ENCODE peak calls at places on chromosomes 6 and 20, in five cellular contexts. One of them, this sample, is unnamed.
A peak's percentile ranks its signal among the peaks of the same experiment; 100 is the strongest.

GRCh38 chr20:6502219-6502618 is 265.3 kb upstream of the BMP2 start:
- DNase-seq in OCI-M1: no peak
- DNase-seq in NCI-H1694 treated with DMSO at 0.1 percent for 48 hours: no peak
- DNase-seq in Right ventricle myocardium superior: no peak
- DNase-seq in HS-5: no peak
- DNase-seq in this sample: no peak

GRCh38 chr6:118776607-118777549 is 117.1 kb upstream of the ASF1A start:
- DNase-seq in HS-5: peak; percentile 41
- DNase-seq in NCI-H1694 treated with DMSO at 0.1 percent for 48 hours: peak; percentile 67
- DNase-seq in Right ventricle myocardium superior: peak; percentile 49
- DNase-seq in OCI-M1: peak; percentile 85
- DNase-seq in this sample: peak; percentile 67

GRCh38 chr6:148840256-148840655 is 93.4 kb downstream of the UST start:
- DNase-seq in NCI-H1694 treated with DMSO at 0.1 percent for 48 hours: no peak
- DNase-seq in OCI-M1: no peak
- DNase-seq in HS-5: no peak
- DNase-seq in Right ventricle myocardium superior: no peak
- DNase-seq in this sample: no peak

GRCh38 chr20:34475979-34476736 is 40.1 kb upstream of the DYNLRB1 start:
- DNase-seq in HS-5: no peak
- DNase-seq in NCI-H1694 treated with DMSO at 0.1 percent for 48 hours: no peak
- DNase-seq in Right ventricle myocardium superior: peak; percentile 70
- DNase-seq in OCI-M1: peak; percentile 82
- DNase-seq in this sample: no peak

GRCh38 chr20:50317644-50318043 is 127.0 kb downstream of the CEBPB start:
- DNase-seq in HS-5: no peak
- DNase-seq in Right ventricle myocardium superior: no peak
- DNase-seq in OCI-M1: no peak
- DNase-seq in NCI-H1694 treated with DMSO at 0.1 percent for 48 hours: no peak
- DNase-seq in this sample: no peak

GRCh38 chr6:96022225-96022624 is 6.5 kb downstream of the FUT9 start:
- DNase-seq in NCI-H1694 treated with DMSO at 0.1 percent for 48 hours: no peak
- DNase-seq in HS-5: no peak
- DNase-seq in OCI-M1: no peak
- DNase-seq in Right ventricle myocardium superior: no peak
- DNase-seq in this sample: no peak

GRCh38 chr20:38692436-38693411 is 31.6 kb upstream of the SLC32A1 start:
- DNase-seq in Right ventricle myocardium superior: peak; percentile 52
- DNase-seq in NCI-H1694 treated with DMSO at 0.1 percent for 48 hours: no peak
- DNase-seq in OCI-M1: peak; percentile 89
- DNase-seq in HS-5: peak; percentile 14
- DNase-seq in this sample: peak; percentile 68

GRCh38 chr6:15268130-15268908 is 22.4 kb downstream of the JARID2 start:
- DNase-seq in Right ventricle myocardium superior: no peak
- DNase-seq in HS-5: no peak
- DNase-seq in NCI-H1694 treated with DMSO at 0.1 percent for 48 hours: no peak
- DNase-seq in OCI-M1: no peak
- DNase-seq in this sample: no peak

GRCh38 chr6:22819209-22819608 is 249.8 kb downstream of the HDGFL1 start:
- DNase-seq in OCI-M1: no peak
- DNase-seq in Right ventricle myocardium superior: no peak
- DNase-seq in HS-5: no peak
- DNase-seq in NCI-H1694 treated with DMSO at 0.1 percent for 48 hours: no peak
- DNase-seq in this sample: no peak

GRCh38 chr6:49151461-49151860 is 311.6 kb downstream of the MMUT start:
- DNase-seq in Right ventricle myocardium superior: no peak
- DNase-seq in OCI-M1: no peak
- DNase-seq in HS-5: no peak
- DNase-seq in NCI-H1694 treated with DMSO at 0.1 percent for 48 hours: no peak
- DNase-seq in this sample: no peak

GRCh38 chr6:5031150-5031549 is 27.3 kb upstream of the RPP40 start:
- DNase-seq in HS-5: no peak
- DNase-seq in OCI-M1: no peak
- DNase-seq in NCI-H1694 treated with DMSO at 0.1 percent for 48 hours: no peak
- DNase-seq in Right ventricle myocardium superior: no peak
- DNase-seq in this sample: peak; percentile 47

GRCh38 chr20:17898548-17898994 is 70.0 kb downstream of the SNX5 start:
- DNase-seq in NCI-H1694 treated with DMSO at 0.1 percent for 48 hours: peak; percentile 8
- DNase-seq in HS-5: no peak
- DNase-seq in Right ventricle myocardium superior: peak; percentile 70
- DNase-seq in OCI-M1: peak; percentile 71
- DNase-seq in this sample: peak; percentile 67

GRCh38 chr6:30894381-30894780 is 10.1 kb downstream of the DDR1 start:
- DNase-seq in NCI-H1694 treated with DMSO at 0.1 percent for 48 hours: no peak
- DNase-seq in HS-5: no peak
- DNase-seq in Right ventricle myocardium superior: no peak
- DNase-seq in OCI-M1: no peak
- DNase-seq in this sample: no peak

GRCh38 chr20:24762791-24763350 is 186.2 kb upstream of the CST7 start:
- DNase-seq in HS-5: no peak
- DNase-seq in OCI-M1: no peak
- DNase-seq in Right ventricle myocardium superior: no peak
- DNase-seq in NCI-H1694 treated with DMSO at 0.1 percent for 48 hours: no peak
- DNase-seq in this sample: no peak

GRCh38 chr6:46882622-46883021 is 39.1 kb downstream of the ADGRF5 start:
- DNase-seq in HS-5: no peak
- DNase-seq in Right ventricle myocardium superior: no peak
- DNase-seq in OCI-M1: no peak
- DNase-seq in NCI-H1694 treated with DMSO at 0.1 percent for 48 hours: no peak
- DNase-seq in this sample: no peak

GRCh38 chr6:138258991-138259390 is 40.7 kb upstream of the PBOV1 start:
- DNase-seq in OCI-M1: no peak
- DNase-seq in Right ventricle myocardium superior: no peak
- DNase-seq in HS-5: no peak
- DNase-seq in NCI-H1694 treated with DMSO at 0.1 percent for 48 hours: no peak
- DNase-seq in this sample: no peak

GRCh38 chr6:165663283-165663735 is 268 bp upstream of the PDE10A start:
- DNase-seq in NCI-H1694 treated with DMSO at 0.1 percent for 48 hours: no peak
- DNase-seq in Right ventricle myocardium superior: peak; percentile 82
- DNase-seq in HS-5: no peak
- DNase-seq in OCI-M1: no peak
- DNase-seq in this sample: no peak

GRCh38 chr20:59455392-59456341 is 148.7 kb upstream of the PHACTR3 start:
- DNase-seq in HS-5: no peak
- DNase-seq in NCI-H1694 treated with DMSO at 0.1 percent for 48 hours: no peak
- DNase-seq in Right ventricle myocardium superior: peak; percentile 69
- DNase-seq in OCI-M1: peak; percentile 9
- DNase-seq in this sample: peak; percentile 30

GRCh38 chr20:46060301-46060881 is 29.4 kb downstream of the NCOA5 start:
- DNase-seq in NCI-H1694 treated with DMSO at 0.1 percent for 48 hours: no peak
- DNase-seq in HS-5: no peak
- DNase-seq in OCI-M1: peak; percentile 55
- DNase-seq in Right ventricle myocardium superior: no peak
- DNase-seq in this sample: peak; percentile 89

GRCh38 chr6:80234411-80234810 is 127.9 kb downstream of the BCKDHB start:
- DNase-seq in Right ventricle myocardium superior: no peak
- DNase-seq in OCI-M1: no peak
- DNase-seq in NCI-H1694 treated with DMSO at 0.1 percent for 48 hours: no peak
- DNase-seq in HS-5: no peak
- DNase-seq in this sample: no peak

GRCh38 chr6:46078294-46078693 is 51.5 kb upstream of the ENPP4 start:
- DNase-seq in NCI-H1694 treated with DMSO at 0.1 percent for 48 hours: no peak
- DNase-seq in Right ventricle myocardium superior: no peak
- DNase-seq in HS-5: no peak
- DNase-seq in OCI-M1: no peak
- DNase-seq in this sample: no peak

GRCh38 chr6:166542580-166542912 is 43.9 kb downstream of the RAMACL start:
- DNase-seq in HS-5: no peak
- DNase-seq in OCI-M1: no peak
- DNase-seq in Right ventricle myocardium superior: no peak
- DNase-seq in NCI-H1694 treated with DMSO at 0.1 percent for 48 hours: no peak
- DNase-seq in this sample: no peak

GRCh38 chr6:107711412-107711811 is 112.7 kb downstream of the SCML4 start:
- DNase-seq in OCI-M1: no peak
- DNase-seq in NCI-H1694 treated with DMSO at 0.1 percent for 48 hours: no peak
- DNase-seq in Right ventricle myocardium superior: no peak
- DNase-seq in HS-5: no peak
- DNase-seq in this sample: no peak

GRCh38 chr6:76439811-76440210 is 367.3 kb upstream of the IMPG1 start:
- DNase-seq in Right ventricle myocardium superior: no peak
- DNase-seq in HS-5: no peak
- DNase-seq in NCI-H1694 treated with DMSO at 0.1 percent for 48 hours: no peak
- DNase-seq in OCI-M1: no peak
- DNase-seq in this sample: no peak

GRCh38 chr20:44979090-44979621 is 12.8 kb downstream of the STK4 start:
- DNase-seq in Right ventricle myocardium superior: no peak
- DNase-seq in OCI-M1: peak; percentile 95
- DNase-seq in NCI-H1694 treated with DMSO at 0.1 percent for 48 hours: no peak
- DNase-seq in HS-5: no peak
- DNase-seq in this sample: peak; percentile 92

GRCh38 chr6:48834706-48835105 is 628.3 kb downstream of the MMUT start:
- DNase-seq in HS-5: no peak
- DNase-seq in NCI-H1694 treated with DMSO at 0.1 percent for 48 hours: no peak
- DNase-seq in Right ventricle myocardium superior: no peak
- DNase-seq in OCI-M1: no peak
- DNase-seq in this sample: no peak

GRCh38 chr6:70281923-70282902 is 20.7 kb downstream of the COL9A1 start:
- DNase-seq in NCI-H1694 treated with DMSO at 0.1 percent for 48 hours: no peak
- DNase-seq in HS-5: no peak
- DNase-seq in OCI-M1: peak; percentile 25
- DNase-seq in Right ventricle myocardium superior: peak; percentile 56
- DNase-seq in this sample: no peak

GRCh38 chr6:50849016-50849748 is 30.5 kb downstream of the TFAP2B start:
- DNase-seq in OCI-M1: no peak
- DNase-seq in Right ventricle myocardium superior: no peak
- DNase-seq in NCI-H1694 treated with DMSO at 0.1 percent for 48 hours: no peak
- DNase-seq in HS-5: no peak
- DNase-seq in this sample: no peak

GRCh38 chr6:14784596-14785360 is 461.1 kb upstream of the JARID2 start:
- DNase-seq in HS-5: no peak
- DNase-seq in OCI-M1: no peak
- DNase-seq in NCI-H1694 treated with DMSO at 0.1 percent for 48 hours: no peak
- DNase-seq in Right ventricle myocardium superior: no peak
- DNase-seq in this sample: no peak

GRCh38 chr6:70985151-70985550 is 28.3 kb upstream of the B3GAT2 start:
- DNase-seq in NCI-H1694 treated with DMSO at 0.1 percent for 48 hours: no peak
- DNase-seq in OCI-M1: peak; percentile 45
- DNase-seq in Right ventricle myocardium superior: no peak
- DNase-seq in HS-5: no peak
- DNase-seq in this sample: peak; percentile 47

GRCh38 chr6:121443953-121444590 is 8.6 kb downstream of the GJA1 start:
- DNase-seq in NCI-H1694 treated with DMSO at 0.1 percent for 48 hours: no peak
- DNase-seq in OCI-M1: peak; percentile 71
- DNase-seq in HS-5: no peak
- DNase-seq in Right ventricle myocardium superior: no peak
- DNase-seq in this sample: peak; percentile 65

GRCh38 chr20:35344354-35344837 is 52.2 kb upstream of the FAM83C start:
- DNase-seq in Right ventricle myocardium superior: peak; percentile 79
- DNase-seq in NCI-H1694 treated with DMSO at 0.1 percent for 48 hours: no peak
- DNase-seq in HS-5: peak; percentile 91
- DNase-seq in OCI-M1: peak; percentile 93
- DNase-seq in this sample: peak; percentile 71

GRCh38 chr6:37669306-37669705 is 28.4 kb downstream of the MDGA1 start:
- DNase-seq in OCI-M1: no peak
- DNase-seq in Right ventricle myocardium superior: no peak
- DNase-seq in HS-5: no peak
- DNase-seq in NCI-H1694 treated with DMSO at 0.1 percent for 48 hours: no peak
- DNase-seq in this sample: no peak

GRCh38 chr6:7991992-7992815 is 72.0 kb downstream of the BLOC1S5 start:
- DNase-seq in OCI-M1: peak; percentile 86
- DNase-seq in Right ventricle myocardium superior: peak; percentile 46
- DNase-seq in NCI-H1694 treated with DMSO at 0.1 percent for 48 hours: peak; percentile 12
- DNase-seq in HS-5: peak; percentile 79
- DNase-seq in this sample: peak; percentile 51

GRCh38 chr6:161318456-161318855 is 44.6 kb upstream of the AGPAT4 start:
- DNase-seq in OCI-M1: no peak
- DNase-seq in NCI-H1694 treated with DMSO at 0.1 percent for 48 hours: no peak
- DNase-seq in HS-5: no peak
- DNase-seq in Right ventricle myocardium superior: no peak
- DNase-seq in this sample: no peak

GRCh38 chr6:19538086-19538485 is 299.1 kb upstream of the ID4 start:
- DNase-seq in HS-5: no peak
- DNase-seq in Right ventricle myocardium superior: no peak
- DNase-seq in OCI-M1: no peak
- DNase-seq in NCI-H1694 treated with DMSO at 0.1 percent for 48 hours: no peak
- DNase-seq in this sample: no peak